ENCODE peak calls at places on chromosomes 16 and 17, in nine cellular contexts. E, Y, T, X, S, M, O, H and Z are unnamed samples.

GRCh38 chr17:79802736-79803420 is 6.0 kb upstream of the CBX8 start:
- DNase-seq in E (no peak), Y (no peak), T (peak), X (no peak), S (no peak), M (no peak), O (no peak), H (peak), Z (no peak)

GRCh38 chr16:377419-377951 is 4.3 kb downstream of the PGAP6 start:
- DNase-seq in E (no peak), Y (no peak), T (no peak), X (no peak), S (no peak), M (no peak), O (no peak), H (peak), Z (no peak)

GRCh38 chr16:87560428-87561199 is 41.7 kb upstream of the JPH3 start:
- DNase-seq in E (no peak), Y (no peak), T (no peak), X (no peak), S (no peak), M (no peak), O (no peak), H (no peak), Z (no peak)

GRCh38 chr16:81505011-81505660 is 60.5 kb downstream of the CMIP start:
- DNase-seq in E (no peak), Y (no peak), T (no peak), X (no peak), S (no peak), M (no peak), O (no peak), H (no peak), Z (no peak)

GRCh38 chr17:1227917-1228751 is 42.1 kb upstream of the BHLHA9 start:
- DNase-seq in E (no peak), Y (no peak), T (peak), X (no peak), S (peak), M (no peak), O (no peak), H (peak), Z (no peak)

GRCh38 chr17:29018788-29019474 is 13.1 kb upstream of the SEZ6 start:
- DNase-seq in E (no peak), Y (no peak), T (peak), X (no peak), S (no peak), M (no peak), O (no peak), H (no peak), Z (no peak)

GRCh38 chr17:50872710-50873424 is 6.7 kb upstream of the TOB1 start:
- DNase-seq in E (peak), Y (peak), T (no peak), X (no peak), S (no peak), M (no peak), O (no peak), H (peak), Z (peak)

GRCh38 chr17:8470447-8471047 is 34.9 kb downstream of the NDEL1 start:
- DNase-seq in E (no peak), Y (peak), T (no peak), X (no peak), S (no peak), M (no peak), O (no peak), H (no peak), Z (no peak)

GRCh38 chr16:67718668-67719047 is 458 bp downstream of the GFOD2 start:
- DNase-seq in E (no peak), Y (no peak), T (no peak), X (no peak), S (no peak), M (no peak), O (no peak), H (no peak), Z (no peak)

GRCh38 chr17:28509784-28510183 is 3.6 kb downstream of the FOXN1 start:
- DNase-seq in E (no peak), Y (no peak), T (no peak), X (no peak), S (no peak), M (no peak), O (no peak), H (no peak), Z (no peak)

GRCh38 chr16:3857189-3858013 is 23.1 kb downstream of the CREBBP start:
- DNase-seq in E (peak), Y (no peak), T (no peak), X (no peak), S (no peak), M (no peak), O (no peak), H (peak), Z (no peak)

GRCh38 chr16:59170065-59170712 is 436.1 kb upstream of the GOT2 start:
- DNase-seq in E (no peak), Y (no peak), T (no peak), X (no peak), S (no peak), M (no peak), O (peak), H (no peak), Z (no peak)

GRCh38 chr17:44043326-44043725 is 23.1 kb downstream of the LSM12 start:
- DNase-seq in E (peak), Y (no peak), T (no peak), X (peak), S (no peak), M (no peak), O (no peak), H (no peak), Z (no peak)

GRCh38 chr16:79253100-79253631 is 347.4 kb downstream of the MAF start:
- DNase-seq in E (no peak), Y (no peak), T (no peak), X (no peak), S (no peak), M (no peak), O (no peak), H (peak), Z (no peak)

GRCh38 chr17:74132354-74132753 is 71.1 kb upstream of the RPL38 start:
- DNase-seq in E (no peak), Y (no peak), T (no peak), X (no peak), S (no peak), M (no peak), O (no peak), H (no peak), Z (no peak)

GRCh38 chr16:48607056-48607825 is 2.7 kb downstream of the N4BP1 start:
- DNase-seq in E (peak), Y (peak), T (peak), X (no peak), S (no peak), M (no peak), O (no peak), H (peak), Z (no peak)

GRCh38 chr16:11229906-11230305 is 26.1 kb downstream of the SOCS1 start:
- DNase-seq in E (no peak), Y (no peak), T (no peak), X (no peak), S (no peak), M (no peak), O (no peak), H (peak), Z (no peak)

GRCh38 chr16:31700530-31701388 is 172.8 kb upstream of the ZNF267 start:
- DNase-seq in E (peak), Y (peak), T (peak), X (no peak), S (peak), M (peak), O (no peak), H (peak), Z (peak)

GRCh38 chr17:10631048-10631700 is 25.9 kb downstream of the MYH3 start:
- DNase-seq in E (peak), Y (no peak), T (peak), X (no peak), S (no peak), M (no peak), O (no peak), H (no peak), Z (no peak)

GRCh38 chr17:76671123-76671911 is 27.8 kb upstream of the ST6GALNAC1 start:
- DNase-seq in E (peak), Y (peak), T (peak), X (peak), S (peak), M (peak), O (peak), H (peak), Z (peak)
- H3K27ac ChIP-seq in E (peak), Y (peak), T (no peak), X (peak), S (peak), M (peak), O (no peak), H (peak), Z (peak)

DNA sequence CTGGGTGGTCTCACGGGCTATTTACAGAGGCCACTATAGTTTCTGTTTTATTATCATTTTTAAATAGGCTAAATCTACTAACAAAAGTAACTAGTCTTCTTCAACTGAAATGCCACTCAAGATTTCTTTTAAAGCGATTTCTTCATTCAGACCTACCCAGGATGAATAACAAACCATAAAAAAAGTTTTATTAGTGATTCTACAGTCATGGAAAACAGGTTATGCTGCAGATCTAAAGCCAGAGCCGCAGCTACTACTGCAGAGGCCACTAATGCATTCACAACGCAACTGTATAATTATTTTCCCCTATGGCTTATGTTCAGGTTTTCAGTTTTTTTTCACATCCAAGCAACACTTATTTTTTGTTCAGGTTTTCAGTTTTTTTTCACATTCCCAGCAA is 136.2 kb upstream of the AXIN2 start:
- DNase-seq in E (no peak), Y (no peak), T (no peak), X (no peak), S (no peak), M (no peak), O (no peak), H (no peak), Z (no peak)
- H3K4me3 ChIP-seq in E (no peak), Y (peak), T (peak), X (no peak), S (no peak), M (no peak), O (no peak), H (no peak), Z (no peak)

GRCh38 chr17:81092518-81093095 is 57.7 kb downstream of the BAIAP2 start:
- DNase-seq in E (no peak), Y (no peak), T (no peak), X (no peak), S (no peak), M (no peak), O (no peak), H (no peak), Z (no peak)

GRCh38 chr17:81093576-81094223 is 58.7 kb downstream of the BAIAP2 start:
- DNase-seq in E (no peak), Y (no peak), T (peak), X (no peak), S (no peak), M (no peak), O (no peak), H (no peak), Z (no peak)

GRCh38 chr17:81095608-81095888 is 60.6 kb downstream of the BAIAP2 start:
- DNase-seq in E (no peak), Y (no peak), T (no peak), X (no peak), S (no peak), M (no peak), O (no peak), H (no peak), Z (no peak)

GRCh38 chr17:81094744-81095607 is 60.0 kb downstream of the BAIAP2 start:
- DNase-seq in E (peak), Y (peak), T (peak), X (peak), S (peak), M (no peak), O (no peak), H (peak), Z (peak)

DNA sequence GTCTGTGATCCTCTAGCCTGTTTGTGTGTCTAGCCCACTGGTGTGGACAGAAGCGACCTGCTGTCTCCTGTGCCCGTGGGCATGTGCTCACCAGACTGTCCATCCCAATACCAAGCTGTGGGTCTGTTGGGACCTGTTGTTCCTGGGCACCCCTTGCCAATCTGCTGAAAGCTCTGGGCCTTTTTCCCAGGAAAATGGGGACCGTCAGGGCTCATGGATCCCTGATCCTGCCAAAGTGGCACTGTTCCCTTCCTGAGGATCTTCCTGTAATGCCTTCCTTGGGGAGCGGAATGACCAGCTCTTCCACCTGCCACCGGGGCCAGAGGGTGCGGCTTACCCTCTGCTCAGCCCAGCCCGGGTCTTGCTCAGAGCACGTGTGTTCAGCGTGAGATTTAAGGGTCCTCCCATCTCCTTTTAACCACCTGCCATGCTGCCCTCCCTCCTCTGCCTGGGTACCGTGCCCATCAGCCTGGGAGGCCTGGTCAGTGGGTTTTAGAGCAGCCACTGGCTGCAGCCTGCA is 59.3 kb downstream of the BAIAP2 start:
- DNase-seq in E (no peak), Y (no peak), T (no peak), X (no peak), S (no peak), M (no peak), O (no peak), H (no peak), Z (no peak)
- H3K27ac ChIP-seq in E (no peak), Y (peak), T (no peak), X (peak), S (peak), M (peak), O (no peak), H (no peak), Z (peak)

GRCh38 chr17:81308161-81308560 is 13.1 kb upstream of the SLC38A10 start:
- DNase-seq in E (no peak), Y (no peak), T (no peak), X (no peak), S (no peak), M (no peak), O (no peak), H (no peak), Z (no peak)
- H3K4me3 ChIP-seq in E (no peak), Y (no peak), T (no peak), X (no peak), S (peak), M (no peak), O (no peak), H (no peak), Z (no peak)

GRCh38 chr16:2148714-2149629 is 547 bp downstream of the RAB26 start:
- DNase-seq in E (no peak), Y (no peak), T (peak), X (no peak), S (no peak), M (no peak), O (no peak), H (peak), Z (no peak)
- H3K27ac ChIP-seq in E (no peak), Y (no peak), T (no peak), X (peak), S (peak), M (peak), O (no peak), H (peak), Z (no peak)